ENCODE peak calls at places on chromosome 15, in seven cellular contexts. Z is tibial nerve, D is brain microvascular endothelial cell, F is lung, I is PC-3, Q is IMR-90, W is heart right ventricle. L is an unnamed sample.

GRCh38 chr15:67941643-67942315 is 101.9 kb upstream of the RNU6-1 start:
- DNase-seq in Z (no peak), D (no peak), F (no peak), I (peak; percentile 85), Q (peak; percentile 12), W (no peak), L (no peak)

GRCh38 chr15:40911139-40911538 is 16.9 kb downstream of the VPS18 start:
- DNase-seq in Q (no peak), I (no peak), W (no peak), Z (no peak), D (no peak), F (no peak), L (no peak)

GRCh38 chr15:59140422-59141226 is 35.7 kb downstream of the CCNB2 start:
- DNase-seq in I (peak; percentile 3), D (no peak), Q (peak; percentile 20), W (no peak), Z (no peak), F (peak; percentile 41), L (no peak)

GRCh38 chr15:98127612-98128011 is 167.1 kb downstream of the ARRDC4 start:
- DNase-seq in D (no peak), Z (no peak), Q (no peak), F (no peak), I (no peak), W (no peak), L (no peak)

GRCh38 chr15:92011611-92012367 is 158.3 kb downstream of the SLCO3A1 start:
- DNase-seq in F (no peak), Q (no peak), W (no peak), Z (no peak), D (no peak), I (peak; percentile 7), L (no peak)

GRCh38 chr15:47439870-47440155 is 277.5 kb upstream of the SEMA6D start:
- DNase-seq in D (peak; percentile 40), Q (no peak), I (no peak), W (no peak), Z (no peak), F (no peak), L (no peak)

GRCh38 chr15:67685008-67685599 is 140.2 kb upstream of the SKOR1 start:
- DNase-seq in W (no peak), Q (peak; percentile 58), I (peak; percentile 41), D (no peak), Z (no peak), F (no peak), L (no peak)

GRCh38 chr15:28123408-28124023 is 24.4 kb upstream of the OCA2 start:
- DNase-seq in Q (peak; percentile 76), Z (peak; percentile 29), F (peak; percentile 69), I (peak; percentile 85), D (peak; percentile 84), W (peak; percentile 51), L (no peak)

GRCh38 chr15:74129411-74130088 is 836 bp upstream of the ISLR2 start:
- DNase-seq in W (no peak), I (no peak), Q (no peak), Z (no peak), D (no peak), F (no peak), L (no peak)

GRCh38 chr15:95259513-95259912 is 1028.2 kb downstream of the MCTP2 start:
- DNase-seq in D (peak; percentile 78), F (peak; percentile 65), Z (peak; percentile 52), I (peak; percentile 82), W (peak; percentile 77), Q (peak; percentile 83), L (no peak)

GRCh38 chr15:89820651-89821611 is 6.3 kb upstream of the ANPEP start:
- DNase-seq in Q (peak; percentile 86), F (no peak), I (peak; percentile 97), W (no peak), Z (no peak), D (peak; percentile 37), L (no peak)

GRCh38 chr15:38536201-38536676 is 28.4 kb downstream of the RASGRP1 start:
- DNase-seq in D (peak; percentile 96), I (no peak), F (no peak), Q (peak; percentile 96), Z (no peak), W (no peak), L (peak; percentile 46)

GRCh38 chr15:49570174-49570573 is 50.4 kb downstream of the FAM227B start:
- DNase-seq in F (no peak), Q (no peak), D (no peak), W (no peak), I (no peak), Z (no peak), L (no peak)

GRCh38 chr15:55741592-55742497 is 1.1 kb downstream of the PRTG start:
- DNase-seq in F (peak; percentile 31), I (peak; percentile 3), D (peak; percentile 2), Z (no peak), Q (no peak), W (peak; percentile 8), L (no peak)

GRCh38 chr15:94177112-94177511 is 54.2 kb upstream of the MCTP2 start:
- DNase-seq in W (no peak), I (peak; percentile 30), F (no peak), Z (no peak), Q (peak; percentile 77), D (peak; percentile 33), L (no peak)

GRCh38 chr15:94001113-94001919 is 230.0 kb upstream of the MCTP2 start:
- DNase-seq in Q (no peak), Z (no peak), W (no peak), F (no peak), D (no peak), I (no peak), L (no peak)

GRCh38 chr15:90957105-90957790 is 2.6 kb downstream of the RCCD1 start:
- DNase-seq in Z (no peak), W (no peak), I (peak; percentile 24), F (no peak), D (peak; percentile 22), Q (peak; percentile 39), L (no peak)

GRCh38 chr15:96324192-96324895 is 6.2 kb upstream of the NR2F2 start:
- DNase-seq in F (no peak), D (peak; percentile 28), W (no peak), Z (peak; percentile 57), I (peak; percentile 53), Q (peak; percentile 54), L (no peak)

GRCh38 chr15:89984001-89984400 is 17.1 kb upstream of the ZNF710 start:
- DNase-seq in Q (no peak), D (no peak), Z (no peak), F (no peak), W (no peak), I (no peak), L (no peak)

GRCh38 chr15:65183847-65184159 is 1.3 kb downstream of the CLPX start:
- DNase-seq in W (no peak), F (no peak), I (no peak), D (no peak), Q (no peak), Z (no peak), L (no peak)

GRCh38 chr15:90201150-90201943 is at the start of gene SEMA4B:
- DNase-seq in Z (peak; percentile 41), F (peak; percentile 69), W (peak; percentile 72), I (peak; percentile 58), Q (peak; percentile 32), D (no peak), L (no peak)

GRCh38 chr15:52263563-52263962 is 32.0 kb downstream of the MYO5C start:
- DNase-seq in F (no peak), D (no peak), Z (no peak), W (no peak), Q (no peak), I (no peak), L (no peak)
- TF ChIP-seq CTCF in F (no peak), D (no peak), Z (no peak), W (no peak), Q (no peak), I (no peak), L (no peak)

GRCh38 chr15:80779658-80780415 is 667 bp downstream of the CEMIP start:
- DNase-seq in W (no peak), Q (peak; percentile 43), I (peak; percentile 48), D (no peak), F (no peak), Z (no peak), L (no peak)
- TF ChIP-seq CTCF in W (no peak), Q (no peak), I (no peak), D (no peak), F (no peak), Z (no peak), L (no peak)

GRCh38 chr15:64092075-64092820 is 1.4 kb downstream of the CIAO2A start:
- DNase-seq in Z (no peak), W (no peak), Q (no peak), I (peak; percentile 28), F (no peak), D (no peak), L (no peak)
- TF ChIP-seq CTCF in Z (no peak), W (no peak), Q (peak; percentile 21), I (peak; percentile 51), F (no peak), D (no peak), L (no peak)

GRCh38 chr15:77649019-77649418 is 16.3 kb upstream of the LINGO1 start:
- DNase-seq in F (no peak), Z (no peak), W (no peak), D (no peak), Q (no peak), I (no peak), L (no peak)
- TF ChIP-seq CTCF in F (no peak), Z (no peak), W (no peak), D (no peak), Q (no peak), I (no peak), L (no peak)

GRCh38 chr15:70892002-70892911 is at the start of the genes LRRC49 and THAP10:
- DNase-seq in W (peak; percentile 92), I (peak; percentile 96), Q (peak; percentile 98), Z (peak; percentile 71), D (peak; percentile 97), F (peak; percentile 88), L (peak; percentile 69)
- TF ChIP-seq CTCF in W (no peak), I (no peak), Q (no peak), Z (no peak), D (no peak), F (no peak), L (no peak)

GRCh38 chr15:88243895-88244787 is 12.4 kb downstream of the NTRK3 start:
- DNase-seq in F (no peak), I (peak; percentile 42), Z (no peak), D (peak; percentile 12), W (no peak), Q (peak; percentile 13), L (no peak)
- TF ChIP-seq CTCF in F (no peak), I (peak; percentile 56), Z (peak; percentile 39), D (peak; percentile 69), W (peak; percentile 56), Q (peak; percentile 50), L (no peak)

DNA sequence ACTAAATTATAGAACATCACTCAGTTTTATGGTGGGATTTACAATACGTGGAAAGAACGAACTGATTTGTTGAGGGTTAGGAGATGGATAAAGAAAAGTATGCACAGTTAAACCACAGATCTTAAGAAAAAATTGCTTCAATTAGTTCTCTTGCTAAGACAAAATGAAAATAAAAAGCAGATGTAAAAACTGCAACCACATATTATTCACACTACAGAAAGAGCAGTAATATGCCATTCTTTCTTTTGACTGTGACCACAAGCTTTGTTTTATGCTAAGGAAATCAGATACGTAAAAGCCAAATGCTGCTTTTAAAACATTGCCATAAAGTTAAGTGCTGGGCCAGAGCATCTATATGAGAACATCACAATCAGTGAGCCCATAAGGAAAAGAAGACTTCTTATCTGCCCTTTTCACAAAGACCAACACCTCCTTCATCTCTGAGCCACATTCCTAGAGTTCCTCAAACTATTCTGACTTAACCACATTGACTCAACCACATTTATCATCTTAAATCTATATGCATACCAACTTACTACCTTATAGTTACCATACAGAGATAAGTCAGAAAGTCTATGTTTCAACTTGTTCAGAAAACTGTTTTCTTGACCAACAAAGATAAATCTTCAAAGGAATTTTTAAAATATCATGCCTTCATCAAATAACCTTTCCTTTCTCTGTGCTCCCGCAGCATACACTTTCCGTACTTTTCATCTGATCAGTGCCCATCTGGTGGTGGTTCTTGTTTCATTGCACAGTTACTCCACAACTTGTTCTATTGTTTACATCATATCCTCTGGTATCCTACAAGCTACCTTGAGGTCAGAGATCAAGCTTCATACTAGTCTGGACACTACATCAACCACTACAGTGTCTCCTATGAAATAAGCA is 61.7 kb downstream of the FSIP1 start:
- DNase-seq in D (peak; percentile 4), F (no peak), Q (peak; percentile 69), I (peak; percentile 61), Z (no peak), W (no peak), L (no peak)
- TF ChIP-seq CTCF in D (no peak), F (no peak), Q (no peak), I (no peak), Z (no peak), W (no peak), L (no peak)

L was measured in omental fat pad.